ENCODE peak calls at places on chromosome 15, in seven cellular contexts. V is psoas muscle, C is PC-3, T is adrenal gland, P is keratinocyte, I is lung, Y is left ventricle myocardium inferior. K is an unnamed sample.

GRCh38 chr15:49036650-49037545 is 9.3 kb downstream of the SECISBP2L start:
- DNase-seq in C (peak), Y (no peak), V (no peak), T (no peak), I (no peak), P (no peak), K (no peak)

GRCh38 chr15:43517354-43518072 is at the start of gene MAP1A:
- DNase-seq in C (no peak), P (no peak), T (peak), I (no peak), Y (peak), V (peak), K (peak)

GRCh38 chr15:58562135-58562534 is 130.3 kb downstream of the LIPC start:
- DNase-seq in T (no peak), Y (no peak), C (no peak), I (no peak), V (no peak), P (no peak), K (peak)

GRCh38 chr15:89750560-89751542 is at the start of gene MESP1:
- DNase-seq in V (peak), P (no peak), C (peak), Y (peak), I (peak), T (peak), K (peak)

GRCh38 chr15:100628746-100629145 is 26.4 kb downstream of the ASB7 start:
- DNase-seq in Y (no peak), P (no peak), C (no peak), T (no peak), I (no peak), V (no peak), K (no peak)

GRCh38 chr15:99708563-99708962 is 24.7 kb downstream of the LYSMD4 start:
- DNase-seq in P (peak), C (peak), Y (peak), I (peak), T (peak), V (peak), K (peak)

GRCh38 chr15:73927003-73927475 is 777 bp downstream of the LOXL1 start:
- DNase-seq in I (no peak), V (peak), P (no peak), Y (peak), C (peak), T (no peak), K (peak)

GRCh38 chr15:74156678-74157411 is 16.7 kb upstream of the ISLR start:
- DNase-seq in I (no peak), V (no peak), C (no peak), T (no peak), P (no peak), Y (no peak), K (no peak)

GRCh38 chr15:88746451-88746850 is 56.8 kb upstream of the ACAN start:
- DNase-seq in C (no peak), I (no peak), T (no peak), V (no peak), P (no peak), Y (no peak), K (no peak)

GRCh38 chr15:57782731-57783130 is 76.2 kb downstream of the POLR2M start:
- DNase-seq in Y (no peak), C (peak), I (no peak), P (no peak), V (no peak), T (no peak), K (no peak)

GRCh38 chr15:58575045-58575786 is 143.4 kb downstream of the LIPC start:
- DNase-seq in V (no peak), C (no peak), P (no peak), Y (no peak), I (no peak), T (no peak), K (no peak)

GRCh38 chr15:31372635-31373091 is 46.0 kb downstream of the KLF13 start:
- DNase-seq in T (peak), Y (peak), V (peak), P (peak), C (peak), I (no peak), K (no peak)

GRCh38 chr15:38196116-38196515 is 56.5 kb upstream of the SPRED1 start:
- DNase-seq in V (no peak), T (no peak), C (no peak), I (no peak), P (no peak), Y (no peak), K (no peak)

GRCh38 chr15:56824174-56824573 is 90.9 kb upstream of the ZNF280D start:
- DNase-seq in P (no peak), C (no peak), I (no peak), V (no peak), Y (no peak), T (no peak), K (no peak)

GRCh38 chr15:31262143-31262530 is 64.5 kb upstream of the KLF13 start:
- DNase-seq in V (no peak), C (no peak), P (no peak), T (no peak), Y (no peak), I (no peak), K (no peak)

GRCh38 chr15:25181290-25182097 is 226.7 kb downstream of the SNRPN start:
- DNase-seq in Y (peak), P (no peak), T (peak), C (no peak), V (peak), I (no peak), K (peak)

GRCh38 chr15:26889298-26889898 is 22.5 kb downstream of the GABRA5 start:
- DNase-seq in I (no peak), T (peak), Y (no peak), P (peak), V (no peak), C (peak), K (no peak)

GRCh38 chr15:86650084-86650483 is 570.4 kb downstream of the AGBL1 start:
- DNase-seq in Y (no peak), C (peak), V (no peak), T (no peak), I (no peak), P (no peak), K (no peak)

GRCh38 chr15:77013786-77014136 is 18.8 kb downstream of the PSTPIP1 start:
- DNase-seq in T (no peak), V (peak), I (no peak), Y (no peak), P (no peak), C (peak), K (no peak)

GRCh38 chr15:71325461-71325860 is 210.2 kb downstream of the THSD4 start:
- DNase-seq in C (peak), P (no peak), T (no peak), V (no peak), I (no peak), Y (no peak), K (no peak)

GRCh38 chr15:36210426-36210825 is 369.0 kb upstream of the CDIN1 start:
- DNase-seq in V (no peak), I (no peak), C (peak), P (no peak), Y (no peak), T (no peak), K (no peak)

GRCh38 chr15:34682673-34683072 is 72.1 kb downstream of the GJD2 start:
- DNase-seq in T (no peak), V (no peak), Y (no peak), I (no peak), C (peak), P (peak), K (no peak)

GRCh38 chr15:76572983-76573314 is 236.4 kb downstream of the ISL2 start:
- DNase-seq in I (no peak), P (no peak), C (no peak), V (no peak), T (no peak), Y (no peak), K (no peak)

GRCh38 chr15:45456212-45457106 is 66.1 kb downstream of the SLC30A4 start:
- DNase-seq in V (no peak), I (peak), Y (no peak), P (peak), T (peak), C (peak), K (no peak)

GRCh38 chr15:94052711-94053110 is 178.7 kb upstream of the MCTP2 start:
- DNase-seq in V (no peak), Y (no peak), P (no peak), I (no peak), T (no peak), C (no peak), K (no peak)

GRCh38 chr15:88835646-88836045 is 32.4 kb downstream of the ACAN start:
- DNase-seq in V (no peak), I (no peak), T (no peak), P (no peak), Y (no peak), C (peak), K (no peak)

GRCh38 chr15:96296264-96296663 is 34.2 kb upstream of the NR2F2 start:
- DNase-seq in V (no peak), T (no peak), P (no peak), I (no peak), C (peak), Y (no peak), K (no peak)

GRCh38 chr15:85141601-85142185 is 160.0 kb downstream of the PDE8A start:
- DNase-seq in T (no peak), C (no peak), I (no peak), P (no peak), Y (no peak), V (no peak), K (no peak)

GRCh38 chr15:35487417-35487816 is 58.5 kb downstream of the DPH6 start:
- DNase-seq in C (no peak), V (no peak), Y (no peak), P (no peak), I (no peak), T (no peak), K (no peak)

GRCh38 chr15:92839696-92840095 is 60.4 kb upstream of the CHD2 start:
- DNase-seq in T (no peak), P (no peak), C (no peak), V (no peak), I (no peak), Y (no peak), K (no peak)

GRCh38 chr15:50227076-50227475 is 38.5 kb downstream of the HDC start:
- DNase-seq in P (no peak), C (peak), Y (no peak), V (no peak), I (no peak), T (no peak), K (no peak)

GRCh38 chr15:99371180-99372103 is 120.2 kb downstream of the LRRC28 start:
- DNase-seq in I (no peak), C (no peak), V (no peak), Y (no peak), P (no peak), T (no peak), K (no peak)

DNA sequence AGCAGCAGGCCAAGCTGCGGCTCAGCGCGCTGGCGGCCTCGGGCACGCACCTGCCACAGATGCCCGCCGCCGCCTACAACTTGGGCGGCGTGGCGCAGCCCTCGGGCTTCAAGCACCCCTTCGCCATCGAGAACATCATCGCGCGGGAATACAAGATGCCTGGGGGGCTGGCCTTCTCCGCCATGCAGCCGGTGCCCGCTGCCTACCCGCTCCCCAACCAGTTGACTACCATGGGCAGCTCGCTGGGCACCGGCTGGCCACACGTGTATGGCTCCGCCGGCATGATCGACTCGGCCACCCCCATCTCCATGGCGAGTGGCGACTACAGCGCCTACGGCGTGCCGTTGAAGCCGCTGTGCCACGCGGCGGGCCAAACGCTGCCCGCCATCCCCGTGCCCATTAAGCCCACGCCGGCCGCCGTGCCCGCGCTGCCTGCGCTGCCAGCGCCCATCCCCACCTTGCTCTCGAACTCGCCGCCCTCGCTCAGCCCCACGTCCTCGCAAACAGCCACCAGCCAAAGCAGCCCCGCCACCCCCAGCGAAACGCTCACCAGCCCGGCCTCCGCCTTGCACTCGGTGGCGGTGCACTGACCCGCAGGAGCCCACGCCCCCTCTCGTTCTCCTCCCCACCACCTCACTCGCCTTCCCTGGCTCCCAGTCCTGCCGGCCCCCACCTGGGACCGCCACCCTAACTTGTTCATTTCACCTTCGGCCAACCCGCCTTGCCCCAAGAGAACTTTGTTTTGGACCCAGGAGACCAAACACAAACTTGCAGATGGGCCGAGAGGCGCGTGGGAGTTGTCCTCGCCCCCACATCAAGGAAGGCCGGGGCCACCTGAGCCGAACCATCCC is 1.5 kb downstream of the FOXB1 start:
- DNase-seq in C (no peak), V (no peak), P (no peak), T (no peak), I (no peak), Y (no peak), K (no peak)
- H3K4me3 ChIP-seq in C (peak), V (peak), P (peak), T (no peak), I (no peak), Y (peak), K (no peak)

DNA sequence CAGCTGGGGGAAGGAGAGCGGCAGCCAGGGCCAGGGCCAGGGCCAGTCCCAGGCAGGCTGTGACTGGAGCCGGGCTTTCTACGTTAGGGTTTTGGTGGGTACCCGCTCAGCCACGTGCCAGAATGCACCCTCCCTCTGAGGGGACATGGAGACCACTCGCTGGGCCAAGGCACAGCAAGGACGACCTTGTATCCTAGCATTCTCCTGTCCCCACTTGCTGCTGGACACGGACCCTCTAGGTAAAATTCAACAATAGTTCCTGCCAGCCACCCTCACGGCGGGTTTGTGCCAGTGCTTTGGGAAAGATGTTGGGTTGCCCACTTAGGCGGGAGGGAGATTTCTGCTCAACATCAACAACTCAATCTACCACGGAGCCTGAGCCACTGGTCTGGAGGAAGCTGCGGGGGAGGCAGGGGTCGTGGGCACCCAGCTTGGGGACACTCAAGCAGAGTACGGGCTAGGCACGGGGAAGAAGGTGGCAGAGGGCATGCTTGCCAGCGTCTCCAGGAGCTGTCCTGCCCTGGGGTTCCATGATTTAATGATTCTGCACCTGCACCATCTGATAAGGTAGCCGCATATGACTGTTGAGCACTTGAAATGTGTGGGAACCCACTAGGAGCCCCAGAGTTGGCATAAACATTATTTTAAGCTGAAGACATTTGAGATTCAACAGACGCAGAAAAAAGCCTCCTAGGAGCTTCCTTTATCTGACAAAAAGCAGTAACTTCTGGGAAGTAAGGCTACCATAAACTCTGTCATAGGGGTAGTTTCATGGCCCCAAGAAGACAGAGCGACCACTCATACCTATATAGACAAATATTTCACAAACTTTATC is 22.5 kb upstream of the C15orf39 start:
- DNase-seq in C (no peak), P (no peak), Y (no peak), T (no peak), V (no peak), I (no peak), K (peak)
- H3K4me3 ChIP-seq in C (no peak), P (no peak), Y (peak), T (no peak), V (peak), I (no peak), K (peak)

GRCh38 chr15:40598672-40599071 is 4.6 kb downstream of the KNL1 start:
- DNase-seq in T (no peak), Y (no peak), P (no peak), C (no peak), I (no peak), V (no peak), K (no peak)
- H3K4me3 ChIP-seq in T (no peak), Y (no peak), P (no peak), C (no peak), I (no peak), V (no peak), K (no peak)

GRCh38 chr15:78564743-78565096 is 600 bp upstream of the CHRNA5 start:
- DNase-seq in Y (no peak), P (no peak), I (no peak), T (no peak), V (no peak), C (no peak), K (no peak)
- H3K4me3 ChIP-seq in Y (peak), P (no peak), I (no peak), T (no peak), V (peak), C (peak), K (no peak)

GRCh38 chr15:65067645-65068416 is at the start of gene RASL12:
- DNase-seq in P (no peak), C (no peak), T (no peak), I (no peak), Y (peak), V (no peak), K (peak)

GRCh38 chr15:65066635-65067333 is 1.0 kb downstream of the RASL12 start:
- DNase-seq in Y (peak), P (no peak), C (no peak), I (no peak), T (no peak), V (no peak), K (peak)

GRCh38 chr15:65067334-65067644 is 502 bp downstream of the RASL12 start:
- DNase-seq in P (no peak), Y (no peak), C (no peak), T (no peak), V (no peak), I (no peak), K (no peak)

GRCh38 chr15:65068436-65068835 is 645 bp upstream of the RASL12 start:
- DNase-seq in I (no peak), T (no peak), Y (no peak), C (no peak), V (no peak), P (no peak), K (no peak)

GRCh38 chr15:65066001-65066634 is 1.7 kb downstream of the RASL12 start:
- DNase-seq in I (no peak), Y (no peak), V (no peak), P (no peak), T (no peak), C (no peak), K (peak)
- H3K4me3 ChIP-seq in I (no peak), Y (peak), V (peak), P (no peak), T (no peak), C (no peak), K (peak)

DNA sequence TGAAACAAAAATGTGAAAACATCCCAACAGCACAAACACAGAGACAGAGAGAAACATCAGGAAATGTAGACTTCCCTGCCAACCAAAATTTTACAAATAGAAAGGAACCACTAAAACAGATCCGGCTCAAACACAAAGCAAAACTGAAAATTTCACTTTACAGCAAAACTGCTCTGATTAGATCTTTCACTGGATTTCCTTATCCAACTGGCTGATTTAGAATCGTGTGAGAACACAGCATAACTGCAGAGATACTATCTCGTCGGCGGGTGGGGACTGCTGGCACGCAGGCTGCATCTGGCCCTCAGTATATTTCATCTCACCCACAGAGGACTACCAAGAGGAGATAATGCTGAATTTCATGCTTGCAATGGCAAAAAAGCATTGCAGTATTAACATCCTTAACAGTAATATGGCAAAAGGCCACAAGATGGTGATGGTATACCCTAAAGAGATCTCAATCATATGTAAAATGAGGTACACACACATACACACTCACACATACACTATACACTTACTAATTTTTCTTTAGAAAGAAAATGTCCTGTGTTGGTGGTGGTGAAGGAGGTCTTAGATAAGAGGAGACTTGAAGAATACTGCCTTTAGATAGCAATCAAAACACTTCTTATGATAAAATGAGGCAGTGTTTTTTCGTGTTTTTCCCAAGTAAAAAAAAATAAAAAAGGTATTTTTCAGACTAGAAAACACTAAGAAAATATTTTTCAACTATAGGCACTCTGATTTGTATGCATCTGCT is 10.6 kb upstream of the LEO1 start:
- DNase-seq in P (no peak), I (no peak), C (peak), V (peak), T (peak), Y (no peak), K (no peak)
- H3K4me3 ChIP-seq in P (peak), I (no peak), C (peak), V (peak), T (peak), Y (peak), K (no peak)

K was measured in aorta.